ENCODE peak calls at places on chromosomes 16 and 17, in ten cellular contexts. J is psoas muscle, K is AG04450, Y is sigmoid colon, C is GM10248, P is H1, Q is mucosa of descending colon, H is HFF-Myc, V is AG04449, S is GM12865. U is an unnamed sample.

GRCh38 chr17:32780721-32781120 is 96.2 kb downstream of the MYO1D start:
- DNase-seq in J (no peak), K (no peak), Y (no peak), C (no peak), P (no peak), Q (no peak), H (no peak), V (no peak), S (no peak), U (no peak)

GRCh38 chr17:67050066-67050465 is 5.7 kb downstream of the CACNG1 start:
- DNase-seq in J (no peak), K (no peak), Y (no peak), C (no peak), P (no peak), Q (no peak), H (no peak), V (no peak), S (no peak), U (no peak)

GRCh38 chr16:46688101-46688656 is 799 bp downstream of the VPS35 start:
- DNase-seq in J (no peak), K (no peak), Y (no peak), C (no peak), P (no peak), Q (peak), H (peak), V (no peak), S (no peak), U (peak)

GRCh38 chr16:51818342-51818944 is 667.4 kb upstream of the SALL1 start:
- DNase-seq in J (no peak), K (peak), Y (no peak), C (peak), P (peak), Q (no peak), H (peak), V (no peak), S (peak), U (no peak)

GRCh38 chr17:82520041-82520910 is 744 bp downstream of the FOXK2 start:
- DNase-seq in J (peak), K (no peak), Y (peak), C (peak), P (no peak), Q (peak), H (no peak), V (no peak), S (peak), U (peak)

GRCh38 chr16:84543931-84544776 is 39.7 kb upstream of the MEAK7 start:
- DNase-seq in J (no peak), K (no peak), Y (no peak), C (no peak), P (no peak), Q (no peak), H (no peak), V (no peak), S (no peak), U (no peak)

GRCh38 chr17:81403040-81403467 is 7.8 kb downstream of the BAHCC1 start:
- DNase-seq in J (no peak), K (no peak), Y (no peak), C (no peak), P (no peak), Q (no peak), H (no peak), V (no peak), S (no peak), U (no peak)

GRCh38 chr17:56440391-56440790 is 153.1 kb upstream of the NOG start:
- DNase-seq in J (no peak), K (no peak), Y (no peak), C (no peak), P (no peak), Q (no peak), H (no peak), V (no peak), S (no peak), U (no peak)

GRCh38 chr17:71703701-71704100 is 417.1 kb upstream of the SOX9 start:
- DNase-seq in J (no peak), K (no peak), Y (no peak), C (no peak), P (no peak), Q (no peak), H (no peak), V (no peak), S (no peak), U (no peak)

GRCh38 chr17:71699907-71700306 is 420.9 kb upstream of the SOX9 start:
- DNase-seq in J (no peak), K (no peak), Y (no peak), C (no peak), P (no peak), Q (no peak), H (no peak), V (no peak), S (no peak), U (no peak)
- TF ChIP-seq CTCF in J (no peak), K (no peak), Y (no peak), C (no peak), P (no peak), Q (no peak), H (no peak), V (no peak), S (no peak), U (no peak)

GRCh38 chr17:2455956-2456355 is 55.1 kb upstream of the MNT start:
- DNase-seq in J (no peak), K (no peak), Y (no peak), C (no peak), P (no peak), Q (no peak), H (no peak), V (no peak), S (no peak), U (no peak)
- TF ChIP-seq CTCF in J (no peak), K (no peak), Y (no peak), C (no peak), P (no peak), Q (no peak), H (no peak), V (no peak), S (no peak), U (no peak)

GRCh38 chr16:3717235-3718018 is at the start of gene TRAP1:
- DNase-seq in J (peak), K (peak), Y (peak), C (peak), P (no peak), Q (peak), H (peak), V (no peak), S (peak), U (peak)

GRCh38 chr16:3712830-3713476 is 4.4 kb downstream of the TRAP1 start:
- DNase-seq in J (no peak), K (no peak), Y (no peak), C (no peak), P (no peak), Q (no peak), H (no peak), V (no peak), S (no peak), U (no peak)

GRCh38 chr16:3715430-3715829 is 1.9 kb downstream of the TRAP1 start:
- DNase-seq in J (no peak), K (no peak), Y (no peak), C (no peak), P (no peak), Q (no peak), H (no peak), V (no peak), S (no peak), U (no peak)

GRCh38 chr16:3716831-3717234 is 491 bp downstream of the TRAP1 start:
- DNase-seq in J (no peak), K (no peak), Y (no peak), C (peak), P (no peak), Q (no peak), H (no peak), V (no peak), S (peak), U (peak)

DNA sequence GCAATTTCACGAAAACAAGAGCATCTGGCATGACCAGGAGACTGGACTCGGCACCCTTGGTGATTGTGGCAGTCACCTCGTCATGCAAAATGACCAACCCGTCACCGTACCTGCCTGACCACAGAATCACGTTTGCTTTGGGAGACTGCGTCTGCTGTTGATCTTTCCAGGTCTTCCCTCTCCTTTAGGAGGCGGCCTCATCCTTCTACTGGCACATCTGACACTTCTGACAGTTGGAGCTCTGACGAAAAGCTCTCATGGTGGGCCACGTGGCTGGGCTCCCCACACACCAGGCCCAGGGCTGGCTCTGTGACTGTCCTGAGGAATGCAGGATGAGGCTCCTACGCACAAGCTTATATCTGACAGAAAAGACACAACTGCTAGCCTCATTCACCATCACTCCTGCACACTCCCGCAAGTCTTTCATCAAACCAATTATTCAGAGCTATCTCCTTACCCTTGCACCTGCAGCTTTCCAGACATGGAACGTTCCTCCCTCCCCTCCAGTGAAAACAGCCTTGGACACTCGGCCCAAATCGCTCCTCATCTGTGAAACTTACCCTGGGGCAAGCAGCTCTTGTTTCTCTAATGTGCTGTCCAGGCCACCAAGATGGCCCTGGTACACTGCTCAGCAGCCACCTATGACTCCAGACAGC is 3.6 kb downstream of the TRAP1 start:
- DNase-seq in J (no peak), K (no peak), Y (no peak), C (no peak), P (no peak), Q (no peak), H (no peak), V (no peak), S (no peak), U (no peak)
- TF ChIP-seq CTCF in J (no peak), K (no peak), Y (no peak), C (no peak), P (no peak), Q (no peak), H (no peak), V (no peak), S (no peak), U (no peak)

GRCh38 chr17:38584350-38584925 is 21.3 kb downstream of the SRCIN1 start:
- DNase-seq in J (peak), K (no peak), Y (peak), C (peak), P (no peak), Q (peak), H (no peak), V (no peak), S (peak), U (peak)
- TF ChIP-seq CTCF in J (peak), K (peak), Y (peak), C (peak), P (peak), Q (peak), H (peak), V (peak), S (peak), U (peak)

DNA sequence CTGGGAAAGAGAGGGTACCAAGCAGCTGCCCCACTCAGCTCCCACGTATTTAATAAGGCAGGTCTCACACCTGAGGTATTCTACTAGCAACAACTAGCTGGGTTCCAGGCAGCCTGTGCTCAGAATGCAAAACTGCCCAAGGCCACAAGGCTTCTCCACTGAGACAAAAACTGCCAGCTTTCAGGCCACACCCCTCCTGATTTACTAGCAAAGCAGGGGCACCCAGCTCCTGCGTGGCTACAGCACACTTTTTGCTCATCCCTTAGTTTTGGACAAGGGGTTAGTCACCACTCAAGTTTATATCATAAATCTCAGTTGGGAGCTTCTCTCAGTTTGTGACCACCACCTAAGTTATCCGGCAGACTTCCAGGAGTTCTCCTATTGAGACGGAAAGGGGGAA is 494.6 kb downstream of the CDH11 start:
- DNase-seq in J (no peak), K (no peak), Y (no peak), C (no peak), P (no peak), Q (no peak), H (no peak), V (no peak), S (no peak), U (no peak)
- TF ChIP-seq CTCF in J (no peak), K (no peak), Y (no peak), C (no peak), P (peak), Q (no peak), H (peak), V (no peak), S (no peak), U (no peak)

GRCh38 chr17:40621558-40621957 is 26.1 kb downstream of the SMARCE1 start:
- DNase-seq in J (no peak), K (peak), Y (no peak), C (no peak), P (no peak), Q (no peak), H (no peak), V (no peak), S (no peak), U (no peak)
- TF ChIP-seq CTCF in J (no peak), K (no peak), Y (no peak), C (no peak), P (no peak), Q (no peak), H (no peak), V (no peak), S (no peak), U (no peak)

DNA sequence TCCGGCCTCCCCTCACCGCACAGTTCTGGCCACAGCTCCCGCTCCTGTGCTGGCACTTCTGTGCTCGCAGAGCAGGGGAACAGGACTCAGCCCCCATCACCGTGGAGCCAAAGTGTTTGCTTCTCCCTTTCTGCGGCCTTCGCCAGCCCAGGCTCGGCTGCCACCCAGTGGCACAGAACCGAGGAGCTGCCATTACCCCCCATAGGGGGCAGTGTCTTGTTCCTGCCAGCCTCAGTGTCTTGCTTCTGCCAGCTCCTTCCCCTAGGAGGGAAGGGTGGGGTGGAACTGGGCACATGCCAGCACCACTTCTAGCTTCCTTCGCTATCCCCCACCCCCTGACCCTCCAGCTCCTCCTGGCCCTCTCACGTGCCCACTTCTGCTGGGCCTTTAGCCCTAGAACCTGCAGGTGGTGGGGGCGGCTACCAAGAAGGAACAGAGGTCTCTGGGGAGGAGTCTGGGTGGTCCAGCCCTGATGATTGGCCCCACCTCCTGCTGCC is 645 bp upstream of the ELMO3 start:
- DNase-seq in J (no peak), K (no peak), Y (no peak), C (no peak), P (no peak), Q (peak), H (no peak), V (no peak), S (no peak), U (peak)
- TF ChIP-seq CTCF in J (peak), K (peak), Y (peak), C (no peak), P (peak), Q (peak), H (peak), V (peak), S (peak), U (peak)